ENCODE peak calls at places on chromosomes 5 and 9, in eight cellular contexts. One of them, this sample, is unnamed.
A peak's percentile ranks its signal among the peaks of the same experiment; 100 is the strongest.

GRCh38 chr5:78718185-78718584 is 69.6 kb upstream of the LHFPL2 start:
- DNase-seq in esophagus squamous epithelium: no peak
- DNase-seq in GM23248: no peak
- DNase-seq in sigmoid colon: no peak
- DNase-seq in A549: no peak
- DNase-seq in CD8-positive, alpha-beta memory T cell: no peak
- DNase-seq in GM23338: no peak
- DNase-seq in iPS DF 6.9: no peak
- DNase-seq in this sample: peak; percentile 49

GRCh38 chr9:131709741-131710499 is 30.0 kb downstream of the RAPGEF1 start:
- DNase-seq in esophagus squamous epithelium: no peak
- DNase-seq in GM23248: peak; percentile 66
- DNase-seq in sigmoid colon: no peak
- DNase-seq in A549: no peak
- DNase-seq in CD8-positive, alpha-beta memory T cell: peak; percentile 14
- DNase-seq in GM23338: peak; percentile 35
- DNase-seq in iPS DF 6.9: no peak
- DNase-seq in this sample: no peak

GRCh38 chr9:105930007-105930627 is 235.8 kb downstream of the TMEM38B start:
- DNase-seq in esophagus squamous epithelium: no peak
- DNase-seq in GM23248: no peak
- DNase-seq in sigmoid colon: no peak
- DNase-seq in A549: no peak
- DNase-seq in CD8-positive, alpha-beta memory T cell: no peak
- DNase-seq in GM23338: no peak
- DNase-seq in iPS DF 6.9: no peak
- DNase-seq in this sample: no peak

GRCh38 chr5:761854-762685 is 22.5 kb downstream of the ZDHHC11B start:
- DNase-seq in esophagus squamous epithelium: no peak
- DNase-seq in GM23248: no peak
- DNase-seq in sigmoid colon: peak; percentile 66
- DNase-seq in A549: no peak
- DNase-seq in CD8-positive, alpha-beta memory T cell: no peak
- DNase-seq in GM23338: no peak
- DNase-seq in iPS DF 6.9: no peak
- DNase-seq in this sample: peak; percentile 43

GRCh38 chr5:176771102-176771845 is 39.1 kb upstream of the UNC5A start:
- DNase-seq in esophagus squamous epithelium: no peak
- DNase-seq in GM23248: no peak
- DNase-seq in sigmoid colon: peak; percentile 10
- DNase-seq in A549: no peak
- DNase-seq in CD8-positive, alpha-beta memory T cell: no peak
- DNase-seq in GM23338: no peak
- DNase-seq in iPS DF 6.9: no peak
- DNase-seq in this sample: peak; percentile 28

GRCh38 chr5:134975078-134975715 is 7.5 kb downstream of the CATSPER3 start:
- DNase-seq in esophagus squamous epithelium: no peak
- DNase-seq in GM23248: peak; percentile 3
- DNase-seq in sigmoid colon: no peak
- DNase-seq in A549: peak; percentile 15
- DNase-seq in CD8-positive, alpha-beta memory T cell: no peak
- DNase-seq in GM23338: no peak
- DNase-seq in iPS DF 6.9: no peak
- DNase-seq in this sample: no peak

GRCh38 chr5:1594336-1595106 is 70.8 kb upstream of the LPCAT1 start:
- DNase-seq in esophagus squamous epithelium: peak; percentile 26
- DNase-seq in GM23248: peak; percentile 44
- DNase-seq in sigmoid colon: peak; percentile 89
- DNase-seq in A549: peak; percentile 79
- DNase-seq in CD8-positive, alpha-beta memory T cell: peak; percentile 69
- DNase-seq in GM23338: peak; percentile 82
- DNase-seq in iPS DF 6.9: peak; percentile 75
- DNase-seq in this sample: peak; percentile 98

GRCh38 chr5:108487951-108488350 is 106.1 kb upstream of the FBXL17 start:
- DNase-seq in esophagus squamous epithelium: no peak
- DNase-seq in GM23248: peak; percentile 27
- DNase-seq in sigmoid colon: no peak
- DNase-seq in A549: no peak
- DNase-seq in CD8-positive, alpha-beta memory T cell: no peak
- DNase-seq in GM23338: no peak
- DNase-seq in iPS DF 6.9: no peak
- DNase-seq in this sample: no peak

GRCh38 chr5:172929371-172929838 is 29.8 kb upstream of the RPL26L1 start:
- DNase-seq in esophagus squamous epithelium: no peak
- DNase-seq in GM23248: peak; percentile 98
- DNase-seq in sigmoid colon: no peak
- DNase-seq in A549: no peak
- DNase-seq in CD8-positive, alpha-beta memory T cell: no peak
- DNase-seq in GM23338: no peak
- DNase-seq in iPS DF 6.9: no peak
- DNase-seq in this sample: no peak

GRCh38 chr5:170633235-170634041 is 129.6 kb downstream of the KCNIP1 start:
- DNase-seq in esophagus squamous epithelium: no peak
- DNase-seq in GM23248: peak; percentile 82
- DNase-seq in sigmoid colon: peak; percentile 86
- DNase-seq in A549: peak; percentile 69
- DNase-seq in CD8-positive, alpha-beta memory T cell: no peak
- DNase-seq in GM23338: peak; percentile 74
- DNase-seq in iPS DF 6.9: no peak
- DNase-seq in this sample: peak; percentile 86

GRCh38 chr5:65382582-65382981 is 99.1 kb downstream of the ADAMTS6 start:
- DNase-seq in esophagus squamous epithelium: no peak
- DNase-seq in GM23248: no peak
- DNase-seq in sigmoid colon: no peak
- DNase-seq in A549: peak; percentile 9
- DNase-seq in CD8-positive, alpha-beta memory T cell: no peak
- DNase-seq in GM23338: no peak
- DNase-seq in iPS DF 6.9: no peak
- DNase-seq in this sample: no peak

GRCh38 chr9:37574241-37574721 is 1.9 kb downstream of the FBXO10 start:
- DNase-seq in esophagus squamous epithelium: no peak
- DNase-seq in GM23248: peak; percentile 71
- DNase-seq in sigmoid colon: no peak
- DNase-seq in A549: no peak
- DNase-seq in CD8-positive, alpha-beta memory T cell: no peak
- DNase-seq in GM23338: peak; percentile 32
- DNase-seq in iPS DF 6.9: no peak
- DNase-seq in this sample: no peak

GRCh38 chr9:128722380-128723351 is 1.3 kb downstream of the ZDHHC12 start:
- DNase-seq in esophagus squamous epithelium: no peak
- DNase-seq in GM23248: no peak
- DNase-seq in sigmoid colon: no peak
- DNase-seq in A549: no peak
- DNase-seq in CD8-positive, alpha-beta memory T cell: no peak
- DNase-seq in GM23338: no peak
- DNase-seq in iPS DF 6.9: no peak
- DNase-seq in this sample: peak; percentile 45

GRCh38 chr9:128770286-128770685 is 1.4 kb downstream of the ZER1 start:
- DNase-seq in esophagus squamous epithelium: no peak
- DNase-seq in GM23248: no peak
- DNase-seq in sigmoid colon: no peak
- DNase-seq in A549: no peak
- DNase-seq in CD8-positive, alpha-beta memory T cell: no peak
- DNase-seq in GM23338: no peak
- DNase-seq in iPS DF 6.9: no peak
- DNase-seq in this sample: no peak

DNA sequence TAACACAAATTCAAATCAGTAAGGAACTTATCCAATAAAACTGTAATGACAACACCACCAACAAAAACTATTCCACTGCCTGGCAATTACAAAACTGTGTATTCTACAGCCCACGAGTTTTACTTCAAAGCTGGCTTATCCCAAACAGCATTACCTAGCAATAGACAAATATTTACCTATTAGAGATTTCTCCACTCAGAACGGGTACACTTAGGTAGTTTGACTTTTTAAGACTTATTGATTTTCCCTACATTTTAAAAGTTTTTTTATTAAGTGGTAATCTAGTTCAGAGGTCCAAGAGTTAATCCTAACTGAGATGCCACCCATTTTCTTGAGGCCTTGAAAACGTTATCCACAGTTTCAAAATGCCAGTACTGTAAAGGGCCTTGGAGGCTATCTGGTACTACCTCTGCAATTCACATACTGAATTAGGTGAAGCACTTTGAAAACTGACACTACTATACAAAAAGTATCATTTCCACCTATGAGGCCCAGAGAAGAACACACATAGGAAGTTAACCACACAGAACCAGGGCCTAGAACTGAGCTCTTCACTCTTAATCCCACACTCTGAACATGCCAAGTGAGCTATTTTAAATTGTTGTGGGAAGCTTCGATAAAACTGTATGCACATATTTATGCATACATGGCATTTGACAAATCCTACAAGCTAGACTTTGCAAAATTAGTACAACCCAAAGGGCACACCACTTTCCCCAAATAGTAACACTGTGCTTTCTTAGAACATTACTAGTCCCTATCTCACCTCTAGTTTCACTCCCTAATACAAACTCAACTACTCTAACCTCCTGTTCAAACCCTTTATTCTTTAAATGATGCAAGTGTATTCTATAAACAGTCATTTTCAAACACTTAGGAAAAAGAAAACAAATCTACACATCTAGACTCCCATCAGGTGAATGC is 2.1 kb downstream of the NADK2 start:
- DNase-seq in esophagus squamous epithelium: no peak
- DNase-seq in GM23248: peak; percentile 13
- DNase-seq in sigmoid colon: no peak
- DNase-seq in A549: no peak
- DNase-seq in CD8-positive, alpha-beta memory T cell: no peak
- DNase-seq in GM23338: no peak
- DNase-seq in iPS DF 6.9: no peak
- DNase-seq in this sample: no peak
- H3K27ac ChIP-seq in esophagus squamous epithelium: peak overlapping the region; percentile 5
- H3K27ac ChIP-seq in GM23248: peak overlapping the region; percentile 93
- H3K27ac ChIP-seq in sigmoid colon: peak overlapping the region; percentile 99
- H3K27ac ChIP-seq in A549: no peak overlapping the region
- H3K27ac ChIP-seq in CD8-positive, alpha-beta memory T cell: peak overlapping the region; percentile 14
- H3K27ac ChIP-seq in GM23338: no peak overlapping the region
- H3K27ac ChIP-seq in iPS DF 6.9: no peak overlapping the region
- H3K27ac ChIP-seq in this sample: no peak overlapping the region

DNA sequence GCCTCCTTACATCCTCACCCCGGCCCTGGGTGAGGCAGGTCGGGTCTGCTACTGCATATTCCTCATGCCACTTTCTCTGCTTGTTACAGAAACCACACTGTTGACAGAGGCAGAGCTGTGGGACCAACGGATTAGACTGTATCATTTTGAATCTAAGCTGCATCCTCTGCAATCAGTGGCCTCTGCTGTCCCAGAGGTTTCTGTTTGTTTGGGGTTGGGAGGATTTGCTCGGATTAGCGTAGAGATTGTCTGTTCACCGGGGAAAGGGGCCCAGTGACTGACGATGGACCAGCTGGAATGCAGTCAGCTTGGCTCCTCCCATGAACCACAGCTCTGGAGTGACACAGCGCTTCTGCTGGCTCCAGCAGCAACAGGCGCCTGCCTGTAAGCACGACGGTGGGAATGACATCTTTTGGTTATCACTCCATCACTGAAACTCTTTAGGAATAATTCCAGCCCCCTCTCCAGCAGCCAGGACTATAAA is 37.3 kb upstream of the ADRA1B start:
- DNase-seq in esophagus squamous epithelium: no peak
- DNase-seq in GM23248: peak; percentile 96
- DNase-seq in sigmoid colon: peak; percentile 89
- DNase-seq in A549: peak; percentile 87
- DNase-seq in CD8-positive, alpha-beta memory T cell: no peak
- DNase-seq in GM23338: peak; percentile 80
- DNase-seq in iPS DF 6.9: peak; percentile 29
- DNase-seq in this sample: peak; percentile 92
- H3K27ac ChIP-seq in esophagus squamous epithelium: peak overlapping the region; percentile 85
- H3K27ac ChIP-seq in GM23248: peak overlapping the region; percentile 43
- H3K27ac ChIP-seq in sigmoid colon: peak overlapping the region; percentile 60
- H3K27ac ChIP-seq in A549: peak overlapping the region; percentile 76
- H3K27ac ChIP-seq in CD8-positive, alpha-beta memory T cell: no peak overlapping the region
- H3K27ac ChIP-seq in GM23338: no peak overlapping the region
- H3K27ac ChIP-seq in iPS DF 6.9: no peak overlapping the region
- H3K27ac ChIP-seq in this sample: no peak overlapping the region

GRCh38 chr5:80781356-80781755 is 126.6 kb upstream of the DHFR start:
- DNase-seq in esophagus squamous epithelium: no peak
- DNase-seq in GM23248: peak; percentile 35
- DNase-seq in sigmoid colon: no peak
- DNase-seq in A549: peak; percentile 8
- DNase-seq in CD8-positive, alpha-beta memory T cell: no peak
- DNase-seq in GM23338: no peak
- DNase-seq in iPS DF 6.9: no peak
- DNase-seq in this sample: no peak
- H3K27ac ChIP-seq in esophagus squamous epithelium: no peak overlapping the region
- H3K27ac ChIP-seq in GM23248: no peak overlapping the region
- H3K27ac ChIP-seq in sigmoid colon: no peak overlapping the region
- H3K27ac ChIP-seq in A549: no peak overlapping the region
- H3K27ac ChIP-seq in CD8-positive, alpha-beta memory T cell: no peak overlapping the region
- H3K27ac ChIP-seq in GM23338: no peak overlapping the region
- H3K27ac ChIP-seq in iPS DF 6.9: no peak overlapping the region
- H3K27ac ChIP-seq in this sample: no peak overlapping the region

DNA sequence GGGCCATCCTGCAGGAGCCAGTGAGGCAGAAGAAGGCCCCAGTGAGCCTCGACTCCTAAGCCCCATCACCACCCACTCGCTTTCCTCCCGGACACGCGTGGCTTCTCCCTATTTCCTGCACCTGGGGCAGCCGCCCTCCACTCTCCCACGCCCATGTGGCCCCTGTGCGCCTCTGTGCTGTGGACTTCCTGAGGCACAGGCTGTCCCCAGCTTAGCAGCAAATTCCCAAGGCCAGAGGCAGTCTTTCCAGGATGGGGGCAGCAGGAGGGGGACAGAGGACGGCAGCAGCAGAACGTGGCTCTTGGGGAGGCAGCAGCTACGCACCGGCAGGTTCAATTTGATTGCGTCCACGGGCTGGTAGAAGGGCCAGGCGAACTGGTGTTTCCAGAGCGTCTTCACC is 14.9 kb downstream of the BRD3 start:
- DNase-seq in esophagus squamous epithelium: no peak
- DNase-seq in GM23248: no peak
- DNase-seq in sigmoid colon: peak; percentile 52
- DNase-seq in A549: no peak
- DNase-seq in CD8-positive, alpha-beta memory T cell: no peak
- DNase-seq in GM23338: no peak
- DNase-seq in iPS DF 6.9: no peak
- DNase-seq in this sample: no peak
- H3K27ac ChIP-seq in esophagus squamous epithelium: no peak overlapping the region
- H3K27ac ChIP-seq in GM23248: no peak overlapping the region
- H3K27ac ChIP-seq in sigmoid colon: no peak overlapping the region
- H3K27ac ChIP-seq in A549: no peak overlapping the region
- H3K27ac ChIP-seq in CD8-positive, alpha-beta memory T cell: no peak overlapping the region
- H3K27ac ChIP-seq in GM23338: no peak overlapping the region
- H3K27ac ChIP-seq in iPS DF 6.9: no peak overlapping the region
- H3K27ac ChIP-seq in this sample: no peak overlapping the region